ENCODE peak calls at places on chromosomes 4 and X, in seven cellular contexts. W, D, V, H, Y, I and J are unnamed samples.

GRCh38 chr4:114386637-114387233 is 211.9 kb upstream of the UGT8 start:
- DNase-seq in W (no peak), D (no peak), V (no peak), H (peak), Y (no peak), I (peak), J (no peak)

GRCh38 chr4:37066149-37066548 is 178.4 kb upstream of the NWD2 start:
- DNase-seq in W (no peak), D (no peak), V (no peak), H (no peak), Y (no peak), I (no peak), J (no peak)

GRCh38 chrX:40617566-40617965 is 5.7 kb upstream of the MPC1L start:
- DNase-seq in W (no peak), D (no peak), V (no peak), H (no peak), Y (no peak), I (no peak), J (no peak)

GRCh38 chr4:7193040-7193958 is 961 bp downstream of the SORCS2 start:
- DNase-seq in W (peak), D (peak), V (peak), H (no peak), Y (no peak), I (no peak), J (peak)

GRCh38 chrX:150094375-150094774 is 156.1 kb upstream of the EOLA2 start:
- DNase-seq in W (no peak), D (no peak), V (no peak), H (no peak), Y (no peak), I (no peak), J (peak)

GRCh38 chrX:22121161-22121560 is 89.0 kb downstream of the PHEX start:
- DNase-seq in W (no peak), D (no peak), V (no peak), H (no peak), Y (no peak), I (no peak), J (no peak)

GRCh38 chr4:105343523-105343931 is 130.3 kb downstream of the PPA2 start:
- DNase-seq in W (no peak), D (no peak), V (no peak), H (peak), Y (no peak), I (no peak), J (no peak)

GRCh38 chr4:158578476-158578875 is 56.8 kb downstream of the RXFP1 start:
- DNase-seq in W (no peak), D (no peak), V (no peak), H (peak), Y (no peak), I (no peak), J (no peak)

GRCh38 chr4:88697113-88697512 is 516 bp downstream of the NAP1L5 start:
- DNase-seq in W (no peak), D (peak), V (no peak), H (no peak), Y (no peak), I (no peak), J (no peak)
- H3K4me3 ChIP-seq in W (peak), D (peak), V (peak), H (peak), Y (peak), I (peak), J (peak)

GRCh38 chr4:142324572-142324971 is 521.5 kb downstream of the INPP4B start:
- DNase-seq in W (no peak), D (no peak), V (no peak), H (no peak), Y (no peak), I (peak), J (no peak)

GRCh38 chr4:142331132-142331531 is 515.0 kb downstream of the INPP4B start:
- DNase-seq in W (no peak), D (no peak), V (no peak), H (peak), Y (peak), I (no peak), J (no peak)

GRCh38 chr4:142326181-142326580 is 519.9 kb downstream of the INPP4B start:
- DNase-seq in W (no peak), D (no peak), V (no peak), H (no peak), Y (no peak), I (no peak), J (no peak)

GRCh38 chr4:142331646-142332045 is 514.5 kb downstream of the INPP4B start:
- DNase-seq in W (no peak), D (no peak), V (no peak), H (peak), Y (no peak), I (no peak), J (no peak)

DNA sequence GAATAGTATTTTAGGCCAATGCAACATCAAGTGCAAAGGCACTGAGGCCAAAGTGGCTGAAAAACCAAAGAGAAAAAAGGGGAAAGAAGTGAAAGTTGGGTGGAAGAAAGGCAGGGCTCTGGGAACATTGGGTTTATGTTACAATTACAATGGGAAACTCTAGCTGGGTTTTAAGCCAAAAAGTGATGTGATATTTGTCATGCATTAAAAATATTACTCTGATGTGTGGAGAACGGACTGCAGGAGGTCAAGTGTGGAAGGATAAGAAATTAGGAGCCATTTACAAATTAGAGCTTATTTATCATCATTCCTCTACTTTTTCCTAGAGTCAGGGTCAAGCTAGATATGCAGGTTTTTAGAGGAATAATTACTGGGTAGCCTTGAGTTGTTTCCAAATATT is 516.8 kb downstream of the INPP4B start:
- DNase-seq in W (no peak), D (no peak), V (no peak), H (no peak), Y (no peak), I (no peak), J (no peak)
- TF ChIP-seq CTCF in W (no peak), D (no peak), V (no peak), H (no peak), Y (no peak), I (no peak), J (no peak)

GRCh38 chrX:3713937-3714434 is 537 bp upstream of the PRKX start:
- DNase-seq in W (no peak), D (no peak), V (no peak), H (no peak), Y (no peak), I (no peak), J (no peak)
- H3K4me3 ChIP-seq in W (peak), D (peak), V (peak), H (peak), Y (peak), I (peak), J (peak)

DNA sequence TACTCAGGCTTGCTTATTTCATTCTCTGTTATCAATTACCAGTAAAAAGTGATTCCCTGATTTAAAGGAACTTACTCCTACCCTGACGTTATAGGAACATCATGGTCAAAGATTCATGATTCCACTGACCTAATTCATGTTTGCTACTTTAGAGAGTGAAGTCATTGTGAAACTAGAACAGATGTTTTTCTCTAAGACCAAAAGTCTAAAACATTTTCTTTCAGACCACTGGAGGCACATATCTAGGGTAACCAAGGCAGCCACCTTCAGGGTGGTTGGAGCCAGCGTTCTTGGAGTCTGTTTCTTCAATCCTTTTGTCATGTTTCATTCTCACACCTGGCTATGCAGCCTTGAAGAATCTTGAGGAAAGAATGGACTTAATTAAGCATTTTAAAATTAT is 77.8 kb downstream of the GALNTL6 start:
- DNase-seq in W (no peak), D (no peak), V (no peak), H (peak), Y (no peak), I (peak), J (no peak)
- TF ChIP-seq CTCF in W (no peak), D (no peak), V (no peak), H (peak), Y (no peak), I (no peak), J (no peak)

GRCh38 chr4:2060578-2061207 is 1.6 kb downstream of the NAT8L start:
- DNase-seq in W (no peak), D (peak), V (peak), H (no peak), Y (peak), I (no peak), J (no peak)
- H3K4me3 ChIP-seq in W (no peak), D (no peak), V (peak), H (no peak), Y (peak), I (no peak), J (no peak)

GRCh38 chrX:17812763-17813162 is 48.3 kb downstream of the RAI2 start:
- DNase-seq in W (no peak), D (no peak), V (no peak), H (peak), Y (no peak), I (peak), J (no peak)
- TF ChIP-seq CTCF in W (peak), D (no peak), V (no peak), H (peak), Y (peak), I (peak), J (peak)

DNA sequence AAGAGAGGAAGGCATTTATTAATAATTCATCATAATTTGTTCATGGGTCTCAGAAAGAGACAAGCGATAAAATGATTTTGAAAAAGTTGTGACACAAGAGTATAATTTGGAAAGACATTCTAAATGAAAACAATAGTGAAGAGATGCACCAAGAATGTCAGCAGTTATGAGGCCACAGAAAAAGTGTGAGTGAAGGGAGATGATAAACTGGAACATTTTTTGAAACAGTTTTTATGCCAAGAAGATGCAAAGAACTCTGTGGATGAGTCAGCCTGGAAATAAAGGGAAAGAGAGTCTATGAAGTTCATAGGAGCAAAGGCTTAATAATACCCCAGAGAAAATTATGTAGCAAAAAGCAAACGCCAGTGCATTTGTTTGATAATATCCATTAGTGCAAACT is 188.4 kb upstream of the TBC1D9 start:
- DNase-seq in W (no peak), D (no peak), V (no peak), H (peak), Y (no peak), I (no peak), J (no peak)
- H3K4me3 ChIP-seq in W (no peak), D (no peak), V (no peak), H (no peak), Y (no peak), I (no peak), J (no peak)

GRCh38 chr4:42348692-42349091 is 48.6 kb upstream of the SHISA3 start:
- DNase-seq in W (no peak), D (no peak), V (no peak), H (no peak), Y (no peak), I (no peak), J (no peak)

GRCh38 chr4:42348247-42348646 is 49.0 kb upstream of the SHISA3 start:
- DNase-seq in W (no peak), D (no peak), V (no peak), H (no peak), Y (no peak), I (no peak), J (no peak)

GRCh38 chr4:42345962-42346544 is 51.2 kb upstream of the SHISA3 start:
- DNase-seq in W (no peak), D (no peak), V (no peak), H (no peak), Y (no peak), I (no peak), J (no peak)

GRCh38 chr4:42344749-42345148 is 52.5 kb upstream of the SHISA3 start:
- DNase-seq in W (no peak), D (no peak), V (no peak), H (no peak), Y (no peak), I (no peak), J (no peak)

DNA sequence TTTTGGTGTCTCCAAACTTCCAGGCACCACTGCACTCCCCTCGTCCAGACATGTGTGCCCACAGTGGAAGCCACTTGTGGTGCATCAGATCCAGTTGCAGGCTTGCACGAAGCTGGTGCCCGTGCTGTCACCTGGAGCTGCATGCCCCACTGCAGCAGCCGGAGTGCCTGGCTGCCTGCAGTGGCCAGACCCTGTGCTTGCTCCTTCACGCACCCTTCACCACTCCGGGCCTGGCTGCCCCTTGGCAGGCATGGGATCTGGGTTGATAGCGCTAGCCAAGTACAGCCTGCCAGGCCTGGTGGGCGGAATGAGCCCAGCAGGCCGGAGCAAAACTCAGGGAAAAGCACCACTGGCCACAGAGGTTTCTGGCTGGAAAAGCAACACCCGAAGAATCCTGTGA is 50.2 kb upstream of the SHISA3 start:
- DNase-seq in W (no peak), D (no peak), V (no peak), H (no peak), Y (no peak), I (no peak), J (no peak)
- TF ChIP-seq CTCF in W (no peak), D (no peak), V (no peak), H (no peak), Y (no peak), I (no peak), J (no peak)